ENCODE peak calls at places on chromosomes 4 and X, in four cellular contexts. R is GM23338, B is GM23248, G is A673. P is an unnamed sample.

GRCh38 chrX:19695884-19696283 is 180.6 kb upstream of the MAP3K15 start:
- DNase-seq in B (no peak), G (no peak), R (no peak), P (no peak)

GRCh38 chrX:32530802-32531403 is 680.4 kb downstream of the DMD start:
- DNase-seq in G (peak; percentile 67), R (peak; percentile 61), B (peak; percentile 49), P (peak; percentile 14)

GRCh38 chr4:133081246-133081645 is 67.8 kb upstream of the PCDH10 start:
- DNase-seq in G (no peak), B (no peak), R (peak; percentile 24), P (no peak)

GRCh38 chr4:37890501-37891220 is at the start of gene TBC1D1:
- DNase-seq in R (peak; percentile 37), G (peak; percentile 16), B (peak; percentile 31), P (no peak)

GRCh38 chr4:24080871-24081270 is 191.0 kb upstream of the PPARGC1A start:
- DNase-seq in R (no peak), G (no peak), B (no peak), P (no peak)

GRCh38 chr4:107478327-107478946 is 241.6 kb downstream of the PAPSS1 start:
- DNase-seq in B (no peak), R (no peak), G (no peak), P (no peak)

GRCh38 chr4:124105212-124105611 is 607.3 kb downstream of the ANKRD50 start:
- DNase-seq in G (no peak), R (no peak), B (peak; percentile 54), P (no peak)

GRCh38 chr4:126955292-126956191 is 677.2 kb upstream of the INTU start:
- DNase-seq in G (no peak), R (peak; percentile 10), B (no peak), P (no peak)

GRCh38 chrX:24168807-24169206 is 19.3 kb downstream of the ZFX start:
- DNase-seq in G (no peak), B (no peak), R (no peak), P (no peak)

DNA sequence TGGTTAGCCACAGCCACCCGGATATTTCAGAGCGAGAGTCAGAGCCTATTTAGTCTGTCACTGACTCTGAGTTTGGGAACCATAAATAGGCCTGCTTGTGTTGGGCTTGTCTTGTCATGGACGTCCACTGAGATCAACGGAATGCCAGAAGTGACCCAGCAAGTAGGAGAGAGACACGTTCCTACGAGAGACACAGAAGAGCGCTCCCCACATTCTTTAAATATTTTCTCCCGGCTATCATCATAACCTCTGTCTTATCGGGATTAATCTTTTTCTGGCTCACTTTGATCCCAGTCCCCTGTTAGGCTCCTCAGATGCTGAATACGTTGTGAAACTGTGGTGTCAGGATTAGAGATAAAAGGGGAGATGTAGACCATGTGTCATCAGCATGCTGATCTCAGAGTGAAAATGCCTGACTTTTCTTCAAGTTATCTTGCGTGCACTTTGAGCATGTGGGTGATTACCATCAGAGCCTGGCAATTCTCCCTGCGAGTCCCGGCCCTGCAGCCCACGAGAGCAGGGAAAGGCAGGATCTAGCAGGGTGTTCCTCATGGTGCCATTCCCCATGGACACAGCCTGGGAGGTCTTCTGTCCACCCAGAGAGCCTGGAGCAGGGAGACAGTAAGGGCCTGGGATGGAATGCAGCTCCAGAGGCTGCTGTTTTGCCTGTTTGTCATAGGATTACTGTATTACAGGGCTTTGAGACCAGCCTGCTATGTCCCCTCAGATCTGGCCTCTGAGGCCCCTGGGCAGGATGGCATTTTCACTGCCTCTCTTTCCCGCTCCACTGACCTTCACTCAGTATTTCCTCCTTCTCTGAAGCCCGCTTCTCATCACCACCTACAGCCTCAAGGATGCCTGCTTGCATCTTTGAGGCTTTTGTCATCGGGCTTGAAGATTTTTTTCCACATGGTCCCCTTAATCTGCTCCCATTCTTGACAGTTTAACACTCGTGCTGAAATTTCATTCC is 2.8 kb upstream of the TENM3 start:
- DNase-seq in R (peak; percentile 43), G (no peak), B (peak; percentile 32), P (peak; percentile 97)
- H3K27ac ChIP-seq in R (no peak overlapping the region), G (no peak overlapping the region), B (no peak overlapping the region), P (no peak overlapping the region)

GRCh38 chrX:78046362-78046761 is 57.7 kb upstream of the PGK1 start:
- DNase-seq in G (no peak), B (no peak), R (no peak), P (no peak)
- TF ChIP-seq EZH2 in G (no peak), B (no peak), R (no peak), P (no peak)

GRCh38 chr4:98298022-98298421 is 36.8 kb downstream of the RAP1GDS1 start:
- DNase-seq in R (no peak), B (no peak), G (no peak), P (no peak)
- H3K27ac ChIP-seq in R (no peak overlapping the region), B (no peak overlapping the region), G (no peak overlapping the region), P (no peak overlapping the region)

GRCh38 chr4:110618091-110619000 is 4.5 kb downstream of the PITX2 start:
- DNase-seq in B (no peak), R (peak; percentile 86), G (no peak), P (no peak)
- TF ChIP-seq EZH2 in B (no peak), R (peak; percentile 93), G (no peak), P (peak; percentile 87)

DNA sequence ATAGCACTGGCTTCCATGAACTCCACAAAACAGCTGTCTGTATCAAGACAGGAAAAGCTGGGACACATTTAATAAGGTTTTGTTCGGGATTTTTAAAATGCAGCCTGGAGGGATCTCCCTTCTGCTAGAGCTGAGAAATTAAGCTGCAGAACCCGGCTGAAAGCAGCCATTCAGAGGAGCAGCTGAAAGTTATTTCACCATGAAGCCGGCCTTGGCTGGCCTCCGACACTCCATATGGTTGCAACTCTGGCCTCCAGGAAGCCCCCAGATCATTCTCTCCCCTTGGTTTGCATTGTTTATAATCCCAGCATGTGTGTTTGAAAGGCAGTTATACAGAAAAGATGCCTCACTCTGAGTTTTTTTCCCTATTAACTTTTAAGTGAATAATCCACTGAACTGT is 239.4 kb downstream of the SPATA18 start:
- DNase-seq in G (no peak), B (no peak), R (no peak), P (no peak)
- H3K27ac ChIP-seq in G (no peak overlapping the region), B (no peak overlapping the region), R (no peak overlapping the region), P (no peak overlapping the region)

GRCh38 chrX:69505772-69506616 is 1.9 kb downstream of the NALF2 start:
- DNase-seq in G (no peak), B (no peak), R (peak; percentile 12), P (no peak)
- TF ChIP-seq EZH2 in G (no peak), B (peak; percentile 3), R (no peak), P (peak; percentile 48)

GRCh38 chr4:187908079-187908501 is 87.5 kb upstream of the ZFP42 start:
- DNase-seq in B (peak; percentile 20), G (no peak), R (no peak), P (peak; percentile 90)
- H3K27ac ChIP-seq in B (no peak overlapping the region), G (no peak overlapping the region), R (no peak overlapping the region), P (peak overlapping the region; percentile 2)

GRCh38 chrX:49840679-49841078 is 11.6 kb downstream of the PAGE4 start:
- DNase-seq in G (peak; percentile 71), R (peak; percentile 86), B (peak; percentile 57), P (peak; percentile 22)
- TF ChIP-seq EZH2 in G (no peak), R (no peak), B (no peak), P (no peak)